ENCODE peak calls at places on chromosome 4, in five cellular contexts. Q is fibroblast of pulmonary artery; J is mucosa of descending colon; E is CD4-positive, CD25-positive, alpha-beta regulatory T cell; O is mesendoderm. S is an unnamed sample.

GRCh38 chr4:113179996-113180395 is 130.5 kb downstream of the ANK2 start:
- DNase-seq in J (no peak), E (no peak), O (no peak), Q (no peak), S (peak; percentile 16)

GRCh38 chr4:184420402-184420801 is 53.9 kb downstream of the IRF2 start:
- DNase-seq in E (no peak), O (no peak), Q (no peak), J (no peak), S (no peak)

GRCh38 chr4:47490550-47490949 is 5.5 kb downstream of the ATP10D start:
- DNase-seq in E (no peak), Q (peak; percentile 63), J (no peak), O (peak; percentile 70), S (peak; percentile 79)

GRCh38 chr4:95547708-95548471 is 883 bp downstream of the UNC5C start:
- DNase-seq in Q (peak; percentile 40), E (no peak), O (no peak), J (peak; percentile 4), S (no peak)

GRCh38 chr4:171785392-171785791 is 27.8 kb upstream of the GALNTL6 start:
- DNase-seq in Q (no peak), E (no peak), J (no peak), O (no peak), S (no peak)

GRCh38 chr4:314296-314903 is 9.1 kb upstream of the ZNF732 start:
- DNase-seq in E (no peak), J (no peak), O (no peak), Q (no peak), S (no peak)

GRCh38 chr4:41963105-41963504 is 18.5 kb upstream of the DCAF4L1 start:
- DNase-seq in O (peak; percentile 38), Q (peak; percentile 29), J (peak; percentile 14), E (no peak), S (peak; percentile 18)

GRCh38 chr4:2395584-2395983 is 22.9 kb downstream of the ZFYVE28 start:
- DNase-seq in Q (no peak), J (no peak), O (no peak), E (no peak), S (no peak)

GRCh38 chr4:16896871-16897270 is 1.6 kb downstream of the LDB2 start:
- DNase-seq in J (no peak), E (no peak), O (no peak), Q (peak; percentile 80), S (no peak)
- H3K4me3 ChIP-seq in J (no peak overlapping the region), E (no peak overlapping the region), O (peak overlapping the region; percentile 93), Q (peak overlapping the region; percentile 63), S (no peak overlapping the region)

GRCh38 chr4:6603128-6603527 is 28.1 kb downstream of the MAN2B2 start:
- DNase-seq in O (no peak), J (no peak), E (no peak), Q (no peak), S (no peak)

GRCh38 chr4:6606465-6607235 is 31.7 kb downstream of the MAN2B2 start:
- DNase-seq in Q (no peak), E (no peak), J (no peak), O (no peak), S (no peak)

GRCh38 chr4:6607368-6608050 is 32.5 kb downstream of the MAN2B2 start:
- DNase-seq in O (no peak), E (no peak), Q (no peak), J (no peak), S (no peak)

GRCh38 chr4:6605605-6606004 is 30.6 kb downstream of the MAN2B2 start:
- DNase-seq in E (no peak), O (no peak), J (no peak), Q (no peak), S (no peak)

GRCh38 chr4:6605114-6605513 is 30.1 kb downstream of the MAN2B2 start:
- DNase-seq in Q (no peak), E (no peak), O (no peak), J (no peak), S (no peak)
- H3K4me3 ChIP-seq in Q (no peak overlapping the region), E (no peak overlapping the region), O (no peak overlapping the region), J (no peak overlapping the region), S (no peak overlapping the region)

GRCh38 chr4:119032921-119033685 is 102.5 kb upstream of the MYOZ2 start:
- DNase-seq in E (no peak), Q (no peak), O (no peak), J (no peak), S (no peak)

GRCh38 chr4:119030536-119030890 is 105.1 kb upstream of the MYOZ2 start:
- DNase-seq in E (no peak), O (no peak), Q (no peak), J (no peak), S (no peak)

GRCh38 chr4:119029847-119030535 is 105.6 kb upstream of the MYOZ2 start:
- DNase-seq in O (no peak), E (no peak), J (no peak), Q (no peak), S (no peak)

GRCh38 chr4:119028296-119028695 is 107.3 kb upstream of the MYOZ2 start:
- DNase-seq in O (no peak), E (no peak), Q (no peak), J (no peak), S (no peak)

GRCh38 chr4:119031218-119031617 is 104.4 kb upstream of the MYOZ2 start:
- DNase-seq in E (no peak), O (no peak), Q (no peak), J (no peak), S (no peak)
- H3K4me3 ChIP-seq in E (no peak overlapping the region), O (no peak overlapping the region), Q (no peak overlapping the region), J (no peak overlapping the region), S (no peak overlapping the region)

GRCh38 chr4:6451309-6451708 is 21.1 kb downstream of the PPP2R2C start:
- DNase-seq in O (no peak), Q (no peak), J (no peak), E (no peak), S (no peak)
- H3K4me3 ChIP-seq in O (no peak overlapping the region), Q (no peak overlapping the region), J (no peak overlapping the region), E (no peak overlapping the region), S (no peak overlapping the region)